ENCODE peak calls at places on chromosomes 5 and 9, in seven cellular contexts. One of them, this sample, is unnamed. For H3K27me3, the result is how much of the 10 kb centered on the place peaks cover.

GRCh38 chr5:132013006-132013689 is 1.7 kb upstream of the ACSL6 start:
- DNase-seq in esophagus muscularis mucosa: no peak
- DNase-seq in SJSA1: peak
- DNase-seq in naive thymus-derived CD4-positive, alpha-beta T cell: no peak
- DNase-seq in fibroblast of lung: no peak
- DNase-seq in upper lobe of right lung: peak
- DNase-seq in left ventricle myocardium inferior: no peak
- DNase-seq in this sample: peak

GRCh38 chr5:139968547-139969261 is 74.4 kb downstream of the NRG2 start:
- DNase-seq in upper lobe of right lung: peak
- DNase-seq in naive thymus-derived CD4-positive, alpha-beta T cell: peak
- DNase-seq in fibroblast of lung: peak
- DNase-seq in esophagus muscularis mucosa: peak
- DNase-seq in SJSA1: peak
- DNase-seq in left ventricle myocardium inferior: peak
- DNase-seq in this sample: peak

GRCh38 chr5:84693256-84693655 is 308.6 kb upstream of the EDIL3 start:
- DNase-seq in upper lobe of right lung: no peak
- DNase-seq in left ventricle myocardium inferior: no peak
- DNase-seq in fibroblast of lung: no peak
- DNase-seq in esophagus muscularis mucosa: no peak
- DNase-seq in naive thymus-derived CD4-positive, alpha-beta T cell: no peak
- DNase-seq in SJSA1: no peak
- DNase-seq in this sample: no peak

GRCh38 chr9:17401858-17402257 is 177.0 kb upstream of the SH3GL2 start:
- DNase-seq in fibroblast of lung: no peak
- DNase-seq in left ventricle myocardium inferior: no peak
- DNase-seq in esophagus muscularis mucosa: no peak
- DNase-seq in upper lobe of right lung: no peak
- DNase-seq in naive thymus-derived CD4-positive, alpha-beta T cell: no peak
- DNase-seq in SJSA1: no peak
- DNase-seq in this sample: no peak

GRCh38 chr9:16928179-16928945 is 57.9 kb upstream of the BNC2 start:
- DNase-seq in SJSA1: no peak
- DNase-seq in fibroblast of lung: no peak
- DNase-seq in left ventricle myocardium inferior: no peak
- DNase-seq in esophagus muscularis mucosa: peak
- DNase-seq in upper lobe of right lung: no peak
- DNase-seq in naive thymus-derived CD4-positive, alpha-beta T cell: no peak
- DNase-seq in this sample: no peak

GRCh38 chr9:8686502-8686901 is 886.9 kb upstream of the DMAC1 start:
- DNase-seq in naive thymus-derived CD4-positive, alpha-beta T cell: no peak
- DNase-seq in upper lobe of right lung: no peak
- DNase-seq in fibroblast of lung: peak
- DNase-seq in esophagus muscularis mucosa: no peak
- DNase-seq in left ventricle myocardium inferior: no peak
- DNase-seq in SJSA1: no peak
- DNase-seq in this sample: no peak

GRCh38 chr9:136732446-136733178 is 10.1 kb downstream of the LCN10 start:
- DNase-seq in left ventricle myocardium inferior: no peak
- DNase-seq in upper lobe of right lung: no peak
- DNase-seq in fibroblast of lung: no peak
- DNase-seq in SJSA1: no peak
- DNase-seq in naive thymus-derived CD4-positive, alpha-beta T cell: no peak
- DNase-seq in esophagus muscularis mucosa: no peak
- DNase-seq in this sample: no peak

GRCh38 chr9:79524266-79524665 is 47.5 kb upstream of the TLE4 start:
- DNase-seq in upper lobe of right lung: no peak
- DNase-seq in esophagus muscularis mucosa: no peak
- DNase-seq in naive thymus-derived CD4-positive, alpha-beta T cell: no peak
- DNase-seq in left ventricle myocardium inferior: no peak
- DNase-seq in SJSA1: no peak
- DNase-seq in fibroblast of lung: no peak
- DNase-seq in this sample: no peak

GRCh38 chr5:108141676-108142075 is 240.2 kb downstream of the FBXL17 start:
- DNase-seq in upper lobe of right lung: no peak
- DNase-seq in fibroblast of lung: no peak
- DNase-seq in left ventricle myocardium inferior: no peak
- DNase-seq in naive thymus-derived CD4-positive, alpha-beta T cell: no peak
- DNase-seq in esophagus muscularis mucosa: no peak
- DNase-seq in SJSA1: no peak
- DNase-seq in this sample: no peak

GRCh38 chr5:108481355-108481931 is 99.5 kb upstream of the FBXL17 start:
- DNase-seq in naive thymus-derived CD4-positive, alpha-beta T cell: peak
- DNase-seq in SJSA1: no peak
- DNase-seq in upper lobe of right lung: no peak
- DNase-seq in fibroblast of lung: peak
- DNase-seq in esophagus muscularis mucosa: no peak
- DNase-seq in left ventricle myocardium inferior: no peak
- DNase-seq in this sample: no peak

GRCh38 chr9:69578026-69578425 is 94.1 kb downstream of the APBA1 start:
- DNase-seq in naive thymus-derived CD4-positive, alpha-beta T cell: no peak
- DNase-seq in left ventricle myocardium inferior: peak
- DNase-seq in fibroblast of lung: no peak
- DNase-seq in esophagus muscularis mucosa: no peak
- DNase-seq in upper lobe of right lung: no peak
- DNase-seq in SJSA1: no peak
- DNase-seq in this sample: no peak

GRCh38 chr9:38003230-38003629 is 65.8 kb downstream of the SHB start:
- DNase-seq in naive thymus-derived CD4-positive, alpha-beta T cell: no peak
- DNase-seq in upper lobe of right lung: no peak
- DNase-seq in esophagus muscularis mucosa: no peak
- DNase-seq in fibroblast of lung: no peak
- DNase-seq in left ventricle myocardium inferior: no peak
- DNase-seq in SJSA1: no peak
- DNase-seq in this sample: no peak

GRCh38 chr5:7878381-7878873 is 9.5 kb downstream of the MTRR start:
- DNase-seq in left ventricle myocardium inferior: no peak
- DNase-seq in upper lobe of right lung: no peak
- DNase-seq in SJSA1: no peak
- DNase-seq in fibroblast of lung: peak
- DNase-seq in esophagus muscularis mucosa: no peak
- DNase-seq in naive thymus-derived CD4-positive, alpha-beta T cell: no peak
- DNase-seq in this sample: no peak

GRCh38 chr5:1521054-1521453 is 2.7 kb downstream of the LPCAT1 start:
- DNase-seq in left ventricle myocardium inferior: no peak
- DNase-seq in esophagus muscularis mucosa: no peak
- DNase-seq in upper lobe of right lung: peak
- DNase-seq in SJSA1: peak
- DNase-seq in naive thymus-derived CD4-positive, alpha-beta T cell: no peak
- DNase-seq in fibroblast of lung: no peak
- DNase-seq in this sample: peak

GRCh38 chr5:118791986-118792734 is 196.2 kb downstream of the DTWD2 start:
- DNase-seq in naive thymus-derived CD4-positive, alpha-beta T cell: peak
- DNase-seq in esophagus muscularis mucosa: no peak
- DNase-seq in fibroblast of lung: peak
- DNase-seq in upper lobe of right lung: no peak
- DNase-seq in left ventricle myocardium inferior: no peak
- DNase-seq in SJSA1: no peak
- DNase-seq in this sample: no peak

GRCh38 chr9:136014928-136015633 is 53.9 kb upstream of the UBAC1 start:
- DNase-seq in upper lobe of right lung: peak
- DNase-seq in left ventricle myocardium inferior: peak
- DNase-seq in SJSA1: no peak
- DNase-seq in esophagus muscularis mucosa: no peak
- DNase-seq in naive thymus-derived CD4-positive, alpha-beta T cell: no peak
- DNase-seq in fibroblast of lung: no peak
- DNase-seq in this sample: peak

GRCh38 chr9:36676823-36677521 is 104.3 kb downstream of the MELK start:
- DNase-seq in naive thymus-derived CD4-positive, alpha-beta T cell: no peak
- DNase-seq in upper lobe of right lung: no peak
- DNase-seq in SJSA1: no peak
- DNase-seq in esophagus muscularis mucosa: no peak
- DNase-seq in left ventricle myocardium inferior: no peak
- DNase-seq in fibroblast of lung: no peak
- DNase-seq in this sample: no peak

GRCh38 chr9:76374702-76375543 is 19.3 kb downstream of the RFK start:
- DNase-seq in fibroblast of lung: peak
- DNase-seq in upper lobe of right lung: peak
- DNase-seq in naive thymus-derived CD4-positive, alpha-beta T cell: no peak
- DNase-seq in esophagus muscularis mucosa: peak
- DNase-seq in SJSA1: peak
- DNase-seq in left ventricle myocardium inferior: peak
- DNase-seq in this sample: peak

DNA sequence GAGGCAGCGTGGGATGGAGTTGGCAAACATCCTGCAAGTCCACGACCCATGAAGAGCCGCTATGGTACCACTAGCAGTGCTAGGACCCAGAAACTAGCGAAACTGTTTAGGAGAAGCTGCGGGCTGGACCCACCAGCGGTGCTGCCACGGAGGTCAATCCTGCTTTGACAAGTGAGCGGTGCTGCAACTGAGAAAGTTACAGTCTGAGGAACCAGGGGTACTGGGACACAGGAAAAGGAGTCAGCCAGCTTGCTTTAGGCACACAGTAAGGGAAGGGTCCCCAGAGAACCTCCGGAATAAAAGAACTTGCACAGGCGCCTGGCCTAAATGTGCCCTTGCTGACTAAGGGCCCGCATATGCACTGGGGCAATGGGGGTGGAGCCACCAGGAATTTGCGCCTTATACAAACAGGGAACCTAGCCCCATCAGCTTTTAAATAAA is 23.6 kb upstream of the ANXA2R start:
- DNase-seq in left ventricle myocardium inferior: no peak
- DNase-seq in SJSA1: peak
- DNase-seq in upper lobe of right lung: no peak
- DNase-seq in esophagus muscularis mucosa: no peak
- DNase-seq in fibroblast of lung: peak
- DNase-seq in naive thymus-derived CD4-positive, alpha-beta T cell: no peak
- DNase-seq in this sample: no peak
- H3K27ac ChIP-seq in left ventricle myocardium inferior: peak
- H3K27ac ChIP-seq in SJSA1: peak
- H3K27ac ChIP-seq in upper lobe of right lung: peak
- H3K27ac ChIP-seq in esophagus muscularis mucosa: peak
- H3K27ac ChIP-seq in fibroblast of lung: peak
- H3K27ac ChIP-seq in naive thymus-derived CD4-positive, alpha-beta T cell: peak
- H3K27ac ChIP-seq in this sample: peak

GRCh38 chr5:172642511-172642910 is 1.4 kb downstream of the NEURL1B start:
- DNase-seq in upper lobe of right lung: no peak
- DNase-seq in fibroblast of lung: no peak
- DNase-seq in SJSA1: no peak
- DNase-seq in naive thymus-derived CD4-positive, alpha-beta T cell: no peak
- DNase-seq in left ventricle myocardium inferior: no peak
- DNase-seq in esophagus muscularis mucosa: no peak
- DNase-seq in this sample: no peak
- H3K27me3 ChIP-seq in upper lobe of right lung: under half
- H3K27me3 ChIP-seq in fibroblast of lung: under half
- H3K27me3 ChIP-seq in SJSA1: under half
- H3K27me3 ChIP-seq in naive thymus-derived CD4-positive, alpha-beta T cell: under half
- H3K27me3 ChIP-seq in left ventricle myocardium inferior: under half
- H3K27me3 ChIP-seq in esophagus muscularis mucosa: under half
- H3K27me3 ChIP-seq in this sample: under half

GRCh38 chr5:15796557-15796956 is 296.6 kb downstream of the FBXL7 start:
- DNase-seq in upper lobe of right lung: no peak
- DNase-seq in esophagus muscularis mucosa: no peak
- DNase-seq in naive thymus-derived CD4-positive, alpha-beta T cell: no peak
- DNase-seq in SJSA1: no peak
- DNase-seq in fibroblast of lung: no peak
- DNase-seq in left ventricle myocardium inferior: no peak
- DNase-seq in this sample: no peak

GRCh38 chr5:15799612-15800011 is 299.6 kb downstream of the FBXL7 start:
- DNase-seq in left ventricle myocardium inferior: no peak
- DNase-seq in upper lobe of right lung: no peak
- DNase-seq in SJSA1: no peak
- DNase-seq in naive thymus-derived CD4-positive, alpha-beta T cell: no peak
- DNase-seq in fibroblast of lung: no peak
- DNase-seq in esophagus muscularis mucosa: no peak
- DNase-seq in this sample: no peak

GRCh38 chr5:15798006-15798405 is 298.0 kb downstream of the FBXL7 start:
- DNase-seq in upper lobe of right lung: no peak
- DNase-seq in esophagus muscularis mucosa: no peak
- DNase-seq in left ventricle myocardium inferior: no peak
- DNase-seq in fibroblast of lung: no peak
- DNase-seq in naive thymus-derived CD4-positive, alpha-beta T cell: no peak
- DNase-seq in SJSA1: no peak
- DNase-seq in this sample: no peak

GRCh38 chr5:15797116-15797515 is 297.1 kb downstream of the FBXL7 start:
- DNase-seq in naive thymus-derived CD4-positive, alpha-beta T cell: no peak
- DNase-seq in esophagus muscularis mucosa: no peak
- DNase-seq in left ventricle myocardium inferior: no peak
- DNase-seq in fibroblast of lung: no peak
- DNase-seq in SJSA1: no peak
- DNase-seq in upper lobe of right lung: no peak
- DNase-seq in this sample: no peak

DNA sequence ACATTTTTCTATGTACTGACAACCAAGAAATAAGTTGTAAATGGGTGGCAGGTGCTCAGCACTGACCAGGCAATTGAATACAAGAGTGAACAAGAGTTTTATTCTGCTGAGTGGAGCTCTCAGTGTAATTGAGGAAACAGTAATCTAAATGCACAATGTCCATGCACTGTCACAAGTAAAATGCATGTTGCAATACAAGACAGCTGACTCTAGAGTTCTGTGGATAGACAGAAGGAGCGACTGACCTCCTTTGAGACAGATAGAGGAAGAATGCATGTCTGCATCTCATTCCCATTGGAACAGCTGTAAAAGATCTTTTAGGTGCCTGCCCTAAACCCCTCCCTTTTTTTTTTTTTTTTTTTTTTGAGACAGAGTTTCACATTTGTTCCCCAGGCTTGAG is 299.0 kb downstream of the FBXL7 start:
- DNase-seq in upper lobe of right lung: no peak
- DNase-seq in naive thymus-derived CD4-positive, alpha-beta T cell: no peak
- DNase-seq in SJSA1: no peak
- DNase-seq in left ventricle myocardium inferior: no peak
- DNase-seq in fibroblast of lung: no peak
- DNase-seq in esophagus muscularis mucosa: no peak
- DNase-seq in this sample: no peak
- H3K27ac ChIP-seq in upper lobe of right lung: no peak
- H3K27ac ChIP-seq in naive thymus-derived CD4-positive, alpha-beta T cell: no peak
- H3K27ac ChIP-seq in SJSA1: no peak
- H3K27ac ChIP-seq in left ventricle myocardium inferior: no peak
- H3K27ac ChIP-seq in fibroblast of lung: no peak
- H3K27ac ChIP-seq in esophagus muscularis mucosa: no peak
- H3K27ac ChIP-seq in this sample: no peak

GRCh38 chr9:132791699-132792240 is 86.3 kb downstream of the AK8 start:
- DNase-seq in esophagus muscularis mucosa: no peak
- DNase-seq in naive thymus-derived CD4-positive, alpha-beta T cell: no peak
- DNase-seq in SJSA1: no peak
- DNase-seq in fibroblast of lung: no peak
- DNase-seq in upper lobe of right lung: no peak
- DNase-seq in left ventricle myocardium inferior: no peak
- DNase-seq in this sample: no peak

GRCh38 chr9:132794730-132795380 is 83.2 kb downstream of the AK8 start:
- DNase-seq in naive thymus-derived CD4-positive, alpha-beta T cell: no peak
- DNase-seq in fibroblast of lung: no peak
- DNase-seq in left ventricle myocardium inferior: no peak
- DNase-seq in upper lobe of right lung: no peak
- DNase-seq in SJSA1: no peak
- DNase-seq in esophagus muscularis mucosa: no peak
- DNase-seq in this sample: peak

GRCh38 chr9:132795511-132796303 is 82.4 kb downstream of the AK8 start:
- DNase-seq in esophagus muscularis mucosa: no peak
- DNase-seq in upper lobe of right lung: no peak
- DNase-seq in left ventricle myocardium inferior: no peak
- DNase-seq in fibroblast of lung: no peak
- DNase-seq in naive thymus-derived CD4-positive, alpha-beta T cell: no peak
- DNase-seq in SJSA1: no peak
- DNase-seq in this sample: no peak

GRCh38 chr9:132792547-132792946 is 85.5 kb downstream of the AK8 start:
- DNase-seq in naive thymus-derived CD4-positive, alpha-beta T cell: no peak
- DNase-seq in fibroblast of lung: no peak
- DNase-seq in esophagus muscularis mucosa: no peak
- DNase-seq in SJSA1: no peak
- DNase-seq in upper lobe of right lung: no peak
- DNase-seq in left ventricle myocardium inferior: no peak
- DNase-seq in this sample: no peak

GRCh38 chr9:132793606-132794580 is 84.2 kb downstream of the AK8 start:
- DNase-seq in esophagus muscularis mucosa: no peak
- DNase-seq in fibroblast of lung: no peak
- DNase-seq in left ventricle myocardium inferior: no peak
- DNase-seq in naive thymus-derived CD4-positive, alpha-beta T cell: no peak
- DNase-seq in SJSA1: no peak
- DNase-seq in upper lobe of right lung: no peak
- DNase-seq in this sample: no peak
- H3K27me3 ChIP-seq in esophagus muscularis mucosa: under half
- H3K27me3 ChIP-seq in fibroblast of lung: under half
- H3K27me3 ChIP-seq in left ventricle myocardium inferior: under half
- H3K27me3 ChIP-seq in naive thymus-derived CD4-positive, alpha-beta T cell: under half
- H3K27me3 ChIP-seq in SJSA1: under half
- H3K27me3 ChIP-seq in upper lobe of right lung: under half
- H3K27me3 ChIP-seq in this sample: under half